ENCODE peak calls at places on chromosomes 4 and X, in ten cellular contexts. L is uterus, H is fibroblast of the aortic adventitia, A is glutamatergic neuron, P is lower leg skin, N is mucosa of descending colon, V is right lobe of liver, Q is progenitor cell of endocrine pancreas, T is heart right ventricle, B is choroid plexus epithelial cell. O is an unnamed sample.

GRCh38 chr4:73341454-73341853 is 62.6 kb upstream of the ALB start:
- DNase-seq in L (no peak), H (peak; percentile 82), A (peak; percentile 38), P (no peak), N (no peak), V (no peak), Q (peak; percentile 16), T (no peak), B (peak; percentile 80), O (no peak)

GRCh38 chrX:133794151-133794550 is 191.2 kb downstream of the GPC3 start:
- DNase-seq in L (no peak), H (no peak), A (no peak), P (no peak), N (no peak), V (no peak), Q (no peak), T (no peak), B (peak; percentile 30), O (no peak)

GRCh38 chr4:1329408-1330371 is 17.3 kb upstream of the UVSSA start:
- DNase-seq in L (no peak), H (no peak), A (no peak), P (no peak), N (peak; percentile 54), V (peak; percentile 54), Q (no peak), T (no peak), B (peak; percentile 13), O (no peak)

GRCh38 chrX:38110231-38110630 is 103.9 kb downstream of the SYTL5 start:
- DNase-seq in L (no peak), H (peak; percentile 17), A (no peak), P (no peak), N (no peak), V (no peak), Q (no peak), T (no peak), B (peak; percentile 16), O (no peak)

GRCh38 chr4:2092653-2093000 is 33.5 kb downstream of the NAT8L start:
- DNase-seq in L (no peak), H (no peak), A (no peak), P (no peak), N (no peak), V (no peak), Q (no peak), T (no peak), B (no peak), O (no peak)

GRCh38 chr4:1898007-1898406 is 26.8 kb downstream of the NSD2 start:
- DNase-seq in L (no peak), H (no peak), A (no peak), P (no peak), N (no peak), V (no peak), Q (no peak), T (no peak), B (no peak), O (no peak)

GRCh38 chrX:118208476-118208875 is 91.9 kb upstream of the KLHL13 start:
- DNase-seq in L (no peak), H (no peak), A (no peak), P (no peak), N (no peak), V (no peak), Q (no peak), T (no peak), B (no peak), O (no peak)

GRCh38 chr4:38957239-38957815 is 74.9 kb downstream of the TMEM156 start:
- DNase-seq in L (no peak), H (peak; percentile 48), A (no peak), P (no peak), N (no peak), V (no peak), Q (no peak), T (no peak), B (peak; percentile 33), O (no peak)

GRCh38 chr4:8428288-8429097 is 12.0 kb downstream of the ACOX3 start:
- DNase-seq in L (peak; percentile 90), H (peak; percentile 79), A (peak; percentile 97), P (peak; percentile 80), N (peak; percentile 92), V (peak; percentile 92), Q (peak; percentile 95), T (peak; percentile 86), B (peak; percentile 86), O (peak; percentile 82)

GRCh38 chr4:99965674-99966350 is 15.7 kb upstream of the H2AZ1 start:
- DNase-seq in L (no peak), H (no peak), A (no peak), P (no peak), N (no peak), V (no peak), Q (no peak), T (no peak), B (peak; percentile 13), O (no peak)

GRCh38 chrX:136215559-136215958 is 35.6 kb downstream of the MAP7D3 start:
- DNase-seq in L (no peak), H (no peak), A (no peak), P (no peak), N (no peak), V (no peak), Q (no peak), T (no peak), B (no peak), O (no peak)

GRCh38 chr4:65066106-65066505 is 604.2 kb downstream of the EPHA5 start:
- DNase-seq in L (no peak), H (no peak), A (no peak), P (no peak), N (no peak), V (no peak), Q (no peak), T (no peak), B (no peak), O (no peak)

GRCh38 chrX:38882894-38883620 is 81.8 kb downstream of the MID1IP1 start:
- DNase-seq in L (no peak), H (peak; percentile 75), A (no peak), P (no peak), N (no peak), V (no peak), Q (no peak), T (no peak), B (no peak), O (no peak)

GRCh38 chr4:119104644-119105273 is 30.9 kb upstream of the MYOZ2 start:
- DNase-seq in L (no peak), H (no peak), A (no peak), P (no peak), N (no peak), V (no peak), Q (no peak), T (no peak), B (no peak), O (no peak)

GRCh38 chr4:151489462-151490203 is 80.7 kb downstream of the FHIP1A start:
- DNase-seq in L (no peak), H (no peak), A (no peak), P (no peak), N (no peak), V (no peak), Q (no peak), T (no peak), B (no peak), O (no peak)

GRCh38 chrX:153412746-153413720 is 1.8 kb downstream of the ZFP92 start:
- DNase-seq in L (no peak), H (no peak), A (no peak), P (no peak), N (no peak), V (no peak), Q (no peak), T (no peak), B (peak; percentile 20), O (no peak)
- TF ChIP-seq CTCF in L (peak; percentile 7), H (no peak), A (no peak), P (no peak), N (no peak), V (no peak), Q (no peak), T (no peak), B (peak; percentile 33), O (no peak)

DNA sequence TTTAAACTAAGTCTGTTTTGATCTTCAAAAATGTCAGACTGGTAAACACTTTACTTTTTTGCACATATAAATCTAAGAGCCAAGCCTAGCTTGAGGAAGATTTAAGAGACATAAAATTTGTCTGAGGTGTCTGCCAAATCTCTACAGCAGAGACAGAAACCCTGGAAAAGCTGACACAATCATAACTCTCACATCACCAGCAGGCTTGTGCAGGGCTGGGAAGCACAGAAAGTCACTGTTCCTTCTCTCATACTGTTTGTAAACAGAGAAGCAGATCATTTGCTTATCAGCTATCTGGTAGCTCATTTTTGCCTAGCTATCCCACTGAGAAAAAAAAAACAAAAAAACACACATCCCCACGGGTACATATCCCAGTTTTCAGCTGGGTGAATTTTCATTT is 7.0 kb downstream of the ENOX2 start:
- DNase-seq in L (no peak), H (peak; percentile 17), A (no peak), P (peak; percentile 23), N (no peak), V (no peak), Q (no peak), T (no peak), B (peak; percentile 31), O (no peak)
- TF ChIP-seq CTCF in L (no peak), H (no peak), A (no peak), P (no peak), N (no peak), V (no peak), Q (no peak), T (no peak), B (no peak), O (no peak)

DNA sequence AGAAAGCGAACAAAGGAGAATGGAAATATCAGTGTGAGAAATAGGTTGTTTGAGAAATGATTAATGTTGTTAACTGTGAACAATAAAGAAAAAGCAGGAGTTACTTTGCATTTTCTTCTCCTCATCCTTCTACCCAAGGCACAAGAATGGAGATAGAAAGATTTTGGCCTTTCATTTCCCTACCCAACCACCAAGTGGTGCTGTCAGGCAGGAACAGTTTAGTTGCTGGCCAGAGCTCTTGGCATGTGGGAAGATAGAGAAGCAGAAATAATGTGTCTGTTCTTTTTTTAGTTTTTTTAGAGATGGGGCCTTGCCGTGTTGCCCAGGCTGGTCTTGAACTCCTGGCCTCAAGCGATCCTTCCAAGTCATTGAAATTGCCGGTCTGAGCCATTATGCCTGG is 12.8 kb downstream of the HOPX start:
- DNase-seq in L (no peak), H (no peak), A (peak; percentile 23), P (no peak), N (no peak), V (no peak), Q (no peak), T (no peak), B (no peak), O (no peak)
- TF ChIP-seq CTCF in L (no peak), H (peak; percentile 14), A (peak; percentile 41), P (no peak), N (no peak), V (no peak), Q (peak; percentile 49), T (peak; percentile 36), B (peak; percentile 56), O (peak; percentile 29)

DNA sequence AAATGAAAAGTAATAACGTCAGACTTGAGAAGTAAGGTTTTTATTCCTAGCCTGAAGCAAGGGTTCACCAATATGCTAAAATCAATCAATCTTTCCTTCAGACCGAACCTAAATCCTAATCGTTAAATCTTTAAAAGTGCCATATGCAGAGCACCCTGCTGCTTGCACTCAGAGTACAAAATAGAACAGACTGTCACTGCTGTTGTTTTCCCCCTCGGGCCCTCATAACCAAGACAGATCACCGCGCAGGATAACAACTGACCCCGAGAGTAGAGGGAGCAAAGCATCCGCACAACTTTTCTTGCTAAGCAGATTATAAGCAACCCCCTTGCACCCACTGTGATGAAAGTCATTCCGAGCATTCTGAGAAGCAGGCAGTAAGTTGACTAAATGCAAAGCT is 550.9 kb upstream of the NDST4 start:
- DNase-seq in L (no peak), H (no peak), A (peak; percentile 44), P (no peak), N (no peak), V (no peak), Q (no peak), T (no peak), B (no peak), O (no peak)
- TF ChIP-seq CTCF in L (no peak), H (no peak), A (no peak), P (no peak), N (no peak), V (no peak), Q (no peak), T (no peak), B (no peak), O (no peak)